ENCODE peak calls at places on chromosomes 16 and 17, in five cellular contexts. U is A549, M is H1, W is K562, V is HepG2. I is an unnamed sample.

GRCh38 chr16:13909872-13910303 is 10.1 kb upstream of the ERCC4 start:
- DNase-seq in U (peak), M (no peak), W (no peak), V (peak), I (peak)

GRCh38 chr17:34519286-34519685 is 60.1 kb upstream of the TMEM132E start:
- DNase-seq in U (peak), M (peak), W (peak), V (peak), I (peak)

GRCh38 chr17:45812102-45812501 is 28.0 kb downstream of the CRHR1 start:
- DNase-seq in U (peak), M (no peak), W (no peak), V (peak), I (no peak)

GRCh38 chr17:6923385-6923784 is 72.5 kb upstream of the ALOX12 start:
- DNase-seq in U (no peak), M (no peak), W (no peak), V (no peak), I (no peak)

GRCh38 chr16:55473584-55473983 is 5.4 kb upstream of the MMP2 start:
- DNase-seq in U (no peak), M (no peak), W (no peak), V (no peak), I (no peak)

GRCh38 chr16:4182581-4183257 is 59.2 kb downstream of the SRL start:
- DNase-seq in U (no peak), M (no peak), W (no peak), V (no peak), I (no peak)

GRCh38 chr17:35705705-35706104 is 25.7 kb upstream of the RASL10B start:
- DNase-seq in U (no peak), M (no peak), W (no peak), V (peak), I (no peak)

GRCh38 chr17:42743595-42744282 is 1.1 kb downstream of the EZH1 start:
- DNase-seq in U (no peak), M (no peak), W (peak), V (no peak), I (no peak)

GRCh38 chr16:68084504-68085258 is 489 bp upstream of the NFATC3 start:
- DNase-seq in U (peak), M (peak), W (peak), V (peak), I (peak)

DNA sequence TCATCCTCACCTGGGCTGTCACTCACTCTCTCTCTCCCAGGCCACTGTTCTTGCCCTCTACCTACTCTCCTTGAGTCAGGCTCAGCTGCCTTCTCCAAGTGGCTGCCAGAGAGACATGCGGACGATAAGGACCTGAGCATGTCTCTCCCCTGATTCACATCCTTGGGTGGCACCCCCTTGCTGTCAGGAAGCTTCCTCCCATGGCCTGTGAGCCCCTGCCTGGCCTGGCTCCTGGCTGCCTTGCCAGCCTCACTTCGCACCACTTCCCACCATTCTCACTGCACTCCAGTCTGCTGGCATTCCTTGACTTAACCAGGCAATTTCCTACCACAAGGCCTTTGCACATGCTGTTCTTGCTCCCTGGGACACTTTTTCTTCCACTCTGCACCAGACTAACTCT is 2.7 kb upstream of the ALDH3A1 start:
- DNase-seq in U (peak), M (no peak), W (no peak), V (no peak), I (no peak)
- TF ChIP-seq JUN in U (no peak), M (no peak), W (no peak), V (no peak), I (no peak)

GRCh38 chr16:11057696-11058345 is 113.5 kb downstream of the CLEC16A start:
- DNase-seq in U (no peak), M (no peak), W (no peak), V (no peak), I (no peak)
- H3K27ac ChIP-seq in U (peak), M (no peak), W (no peak), V (no peak), I (no peak)

GRCh38 chr16:84350611-84351400 is 17.5 kb upstream of the ATP2C2 start:
- DNase-seq in U (no peak), M (no peak), W (no peak), V (no peak), I (no peak)

GRCh38 chr16:84351630-84352029 is 16.7 kb upstream of the ATP2C2 start:
- DNase-seq in U (no peak), M (no peak), W (no peak), V (no peak), I (no peak)

GRCh38 chr16:84347161-84347560 is 21.2 kb upstream of the ATP2C2 start:
- DNase-seq in U (no peak), M (no peak), W (no peak), V (no peak), I (no peak)

GRCh38 chr16:84349852-84350565 is 18.3 kb upstream of the ATP2C2 start:
- DNase-seq in U (no peak), M (no peak), W (no peak), V (no peak), I (no peak)

GRCh38 chr16:84348386-84348785 is 20.0 kb upstream of the ATP2C2 start:
- DNase-seq in U (no peak), M (no peak), W (no peak), V (no peak), I (no peak)
- TF ChIP-seq JUN in U (no peak), M (no peak), W (no peak), V (no peak), I (no peak)

GRCh38 chr16:670485-671352 is 2.8 kb downstream of the RHOT2 start:
- DNase-seq in U (no peak), M (no peak), W (no peak), V (no peak), I (no peak)
- H3K27ac ChIP-seq in U (no peak), M (no peak), W (no peak), V (no peak), I (no peak)

GRCh38 chr16:525520-526180 is 1.9 kb upstream of the CAPN15 start:
- DNase-seq in U (peak), M (no peak), W (peak), V (no peak), I (peak)

GRCh38 chr16:527015-527903 is at the start of gene CAPN15:
- DNase-seq in U (peak), M (no peak), W (peak), V (peak), I (peak)

GRCh38 chr16:524274-525011 is 3.1 kb upstream of the CAPN15 start:
- DNase-seq in U (no peak), M (no peak), W (no peak), V (no peak), I (no peak)

GRCh38 chr16:525123-525519 is 2.4 kb upstream of the CAPN15 start:
- DNase-seq in U (no peak), M (no peak), W (no peak), V (no peak), I (no peak)

DNA sequence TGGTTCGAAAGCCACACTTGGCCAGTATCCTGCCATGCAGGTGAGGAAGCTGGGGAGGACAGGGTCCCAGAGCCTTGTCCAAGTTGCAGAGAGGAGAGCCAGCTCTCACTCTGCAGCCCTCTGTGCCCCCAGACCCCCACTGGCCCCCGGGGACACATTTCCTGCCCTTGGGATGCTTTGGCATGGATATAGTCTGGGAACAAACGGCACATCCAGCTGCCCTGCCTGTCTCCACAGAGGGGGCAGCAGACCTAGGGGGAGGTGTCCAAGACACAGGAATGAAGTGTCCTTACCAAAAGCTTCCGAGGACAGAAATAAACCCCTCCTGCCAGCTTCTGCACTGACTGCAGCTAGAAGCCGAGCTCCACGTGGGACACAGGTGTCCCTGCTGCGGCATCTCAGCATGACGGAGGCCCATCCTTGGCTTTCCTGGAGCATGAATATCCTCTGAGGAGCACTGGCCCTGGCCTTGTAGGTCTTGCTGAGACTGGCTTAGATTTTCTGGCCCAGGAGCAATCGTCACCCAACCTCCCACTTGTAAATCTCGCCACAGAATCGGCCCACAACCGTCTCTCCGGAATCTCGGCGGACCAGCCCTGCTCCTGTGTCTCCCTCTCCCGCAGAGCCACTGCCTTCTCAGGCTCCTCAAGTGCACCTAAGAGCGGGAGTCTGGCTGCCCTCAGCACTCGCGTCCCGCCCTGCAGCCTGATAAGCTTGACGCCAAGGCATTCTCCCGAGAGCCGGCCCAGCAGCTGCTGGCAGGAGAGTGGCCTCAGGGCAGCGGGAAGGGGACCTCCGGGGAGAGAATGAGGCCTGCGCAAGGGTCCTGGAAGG is 1.1 kb upstream of the CAPN15 start:
- DNase-seq in U (no peak), M (no peak), W (peak), V (no peak), I (no peak)
- TF ChIP-seq JUN in U (no peak), M (no peak), W (no peak), V (no peak), I (no peak)

GRCh38 chr17:2087597-2088211 is 32.8 kb downstream of the HIC1 start:
- DNase-seq in U (no peak), M (no peak), W (peak), V (no peak), I (peak)
- H3K27ac ChIP-seq in U (no peak), M (no peak), W (no peak), V (no peak), I (peak)

GRCh38 chr16:24753437-24753836 is 24.0 kb downstream of the TNRC6A start:
- DNase-seq in U (no peak), M (no peak), W (peak), V (no peak), I (peak)
- TF ChIP-seq JUN in U (no peak), M (no peak), W (no peak), V (no peak), I (no peak)

GRCh38 chr17:81081619-81082176 is 46.7 kb downstream of the BAIAP2 start:
- DNase-seq in U (no peak), M (no peak), W (no peak), V (no peak), I (no peak)
- H3K27ac ChIP-seq in U (no peak), M (no peak), W (no peak), V (peak), I (no peak)

DNA sequence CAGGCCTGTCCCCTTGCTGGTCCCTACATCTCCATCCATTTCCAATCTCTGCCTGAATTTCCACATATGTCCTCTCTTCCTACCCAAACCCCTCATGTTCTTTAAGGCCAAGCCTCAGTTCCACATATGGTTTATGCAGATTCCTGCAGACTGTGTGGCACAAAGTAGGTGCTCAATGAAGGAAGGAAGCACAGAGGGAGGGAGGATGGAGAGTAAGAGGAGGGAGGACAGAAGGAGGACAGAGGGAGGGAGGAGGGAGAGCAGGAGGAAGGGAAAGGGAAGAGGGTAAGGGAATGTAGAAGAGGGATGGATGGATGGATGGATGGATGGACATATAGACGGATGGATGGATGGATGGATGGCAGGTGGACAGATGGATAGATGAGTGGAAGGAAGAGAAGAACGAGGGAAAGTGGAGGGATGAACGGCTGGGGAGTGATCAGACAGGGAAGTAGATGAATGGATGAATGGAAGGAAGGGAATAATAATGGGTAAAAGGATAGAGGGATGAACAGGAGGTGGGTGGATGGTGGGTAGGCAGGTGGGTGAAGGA is 7.7 kb upstream of the KRT14 start:
- DNase-seq in U (no peak), M (no peak), W (no peak), V (no peak), I (no peak)
- TF ChIP-seq JUN in U (no peak), M (no peak), W (no peak), V (no peak), I (no peak)

DNA sequence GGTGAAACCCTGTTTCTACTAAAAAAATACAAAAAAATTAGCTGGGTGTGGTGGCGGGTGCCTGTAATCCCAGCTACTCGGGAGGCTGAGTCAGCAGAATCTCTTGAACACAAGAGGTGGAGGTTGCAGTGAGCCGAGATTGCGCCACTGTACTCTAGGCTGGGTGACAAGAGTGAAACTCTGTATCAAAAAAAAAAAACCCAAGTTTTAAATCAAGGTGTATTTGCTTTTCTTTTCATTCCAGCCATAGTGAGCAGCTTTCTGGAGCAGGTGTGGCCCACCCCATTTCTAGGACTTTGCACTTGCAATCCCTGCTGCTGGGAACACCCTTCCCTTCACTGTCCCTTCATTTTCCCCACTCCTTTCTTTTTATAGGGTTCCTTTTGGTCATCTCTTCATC is 28.8 kb downstream of the TMEM238L start:
- DNase-seq in U (no peak), M (no peak), W (no peak), V (no peak), I (no peak)
- H3K27ac ChIP-seq in U (no peak), M (no peak), W (no peak), V (no peak), I (no peak)